ENCODE peak calls at places on chromosomes 5 and 9, in five cellular contexts. One of them, this sample, is unnamed.

GRCh38 chr5:79396265-79396664 is 117.7 kb downstream of the HOMER1 start:
- DNase-seq in CD4-positive, alpha-beta T cell: no peak
- DNase-seq in foreskin melanocyte: peak
- DNase-seq in SW480: no peak
- DNase-seq in AG09319: no peak
- DNase-seq in this sample: no peak

GRCh38 chr9:36040271-36040925 is 3.7 kb downstream of the RECK start:
- DNase-seq in CD4-positive, alpha-beta T cell: no peak
- DNase-seq in SW480: no peak
- DNase-seq in foreskin melanocyte: no peak
- DNase-seq in AG09319: no peak
- DNase-seq in this sample: no peak

GRCh38 chr5:150559088-150559487 is 51.2 kb downstream of the NDST1 start:
- DNase-seq in SW480: no peak
- DNase-seq in CD4-positive, alpha-beta T cell: no peak
- DNase-seq in foreskin melanocyte: no peak
- DNase-seq in AG09319: no peak
- DNase-seq in this sample: no peak

GRCh38 chr5:155098433-155098832 is 84.9 kb downstream of the KIF4B start:
- DNase-seq in foreskin melanocyte: no peak
- DNase-seq in AG09319: no peak
- DNase-seq in CD4-positive, alpha-beta T cell: no peak
- DNase-seq in SW480: no peak
- DNase-seq in this sample: no peak

GRCh38 chr5:138276402-138277054 is 2.1 kb upstream of the GFRA3 start:
- DNase-seq in foreskin melanocyte: no peak
- DNase-seq in AG09319: no peak
- DNase-seq in SW480: peak
- DNase-seq in CD4-positive, alpha-beta T cell: no peak
- DNase-seq in this sample: no peak

GRCh38 chr5:125560476-125561225 is 814.2 kb upstream of the ZNF608 start:
- DNase-seq in CD4-positive, alpha-beta T cell: no peak
- DNase-seq in AG09319: no peak
- DNase-seq in foreskin melanocyte: no peak
- DNase-seq in SW480: no peak
- DNase-seq in this sample: no peak

GRCh38 chr9:93255994-93256877 is 72.3 kb downstream of the WNK2 start:
- DNase-seq in AG09319: no peak
- DNase-seq in CD4-positive, alpha-beta T cell: no peak
- DNase-seq in SW480: no peak
- DNase-seq in foreskin melanocyte: no peak
- DNase-seq in this sample: no peak

GRCh38 chr9:116549061-116549664 is 137.9 kb upstream of the TRIM32 start:
- DNase-seq in foreskin melanocyte: no peak
- DNase-seq in SW480: peak
- DNase-seq in CD4-positive, alpha-beta T cell: no peak
- DNase-seq in AG09319: peak
- DNase-seq in this sample: peak

GRCh38 chr5:57094753-57095683 is 78.8 kb upstream of the GPBP1 start:
- DNase-seq in CD4-positive, alpha-beta T cell: no peak
- DNase-seq in foreskin melanocyte: no peak
- DNase-seq in SW480: peak
- DNase-seq in AG09319: no peak
- DNase-seq in this sample: no peak

GRCh38 chr9:63859475-63860215 is 1425.4 kb downstream of the FOXD4L5 start:
- DNase-seq in CD4-positive, alpha-beta T cell: peak
- DNase-seq in SW480: no peak
- DNase-seq in foreskin melanocyte: no peak
- DNase-seq in AG09319: no peak
- DNase-seq in this sample: no peak

GRCh38 chr9:91643474-91644102 is 220.0 kb upstream of the NFIL3 start:
- DNase-seq in AG09319: no peak
- DNase-seq in CD4-positive, alpha-beta T cell: no peak
- DNase-seq in SW480: no peak
- DNase-seq in foreskin melanocyte: no peak
- DNase-seq in this sample: no peak

GRCh38 chr5:80186634-80187033 is 69.2 kb downstream of the SERINC5 start:
- DNase-seq in foreskin melanocyte: no peak
- DNase-seq in AG09319: no peak
- DNase-seq in CD4-positive, alpha-beta T cell: no peak
- DNase-seq in SW480: no peak
- DNase-seq in this sample: no peak

GRCh38 chr9:122309861-122310260 is 45.2 kb downstream of the MRRF start:
- DNase-seq in CD4-positive, alpha-beta T cell: no peak
- DNase-seq in AG09319: no peak
- DNase-seq in foreskin melanocyte: no peak
- DNase-seq in SW480: no peak
- DNase-seq in this sample: no peak

GRCh38 chr5:160007610-160008009 is 1.3 kb upstream of the TTC1 start:
- DNase-seq in foreskin melanocyte: no peak
- DNase-seq in AG09319: no peak
- DNase-seq in SW480: no peak
- DNase-seq in CD4-positive, alpha-beta T cell: no peak
- DNase-seq in this sample: no peak

GRCh38 chr5:8184455-8185063 is 315.6 kb downstream of the MTRR start:
- DNase-seq in AG09319: peak
- DNase-seq in SW480: peak
- DNase-seq in CD4-positive, alpha-beta T cell: no peak
- DNase-seq in foreskin melanocyte: peak
- DNase-seq in this sample: peak

GRCh38 chr9:15243086-15243485 is 63.9 kb downstream of the TTC39B start:
- DNase-seq in CD4-positive, alpha-beta T cell: no peak
- DNase-seq in foreskin melanocyte: no peak
- DNase-seq in SW480: no peak
- DNase-seq in AG09319: no peak
- DNase-seq in this sample: no peak

GRCh38 chr9:127176631-127177030 is 54.2 kb upstream of the ANGPTL2 start:
- DNase-seq in AG09319: no peak
- DNase-seq in foreskin melanocyte: no peak
- DNase-seq in SW480: no peak
- DNase-seq in CD4-positive, alpha-beta T cell: no peak
- DNase-seq in this sample: no peak

GRCh38 chr9:14993061-14993800 is 83.0 kb upstream of the FREM1 start:
- DNase-seq in SW480: no peak
- DNase-seq in foreskin melanocyte: peak
- DNase-seq in CD4-positive, alpha-beta T cell: no peak
- DNase-seq in AG09319: peak
- DNase-seq in this sample: peak

GRCh38 chr9:90878562-90878961 is 76.9 kb downstream of the SYK start:
- DNase-seq in CD4-positive, alpha-beta T cell: no peak
- DNase-seq in SW480: no peak
- DNase-seq in foreskin melanocyte: no peak
- DNase-seq in AG09319: no peak
- DNase-seq in this sample: no peak

GRCh38 chr5:167294861-167295685 is 996.4 kb upstream of the WWC1 start:
- DNase-seq in foreskin melanocyte: peak
- DNase-seq in CD4-positive, alpha-beta T cell: no peak
- DNase-seq in AG09319: peak
- DNase-seq in SW480: peak
- DNase-seq in this sample: peak

GRCh38 chr5:122471031-122471751 is 159.2 kb downstream of the SNCAIP start:
- DNase-seq in AG09319: no peak
- DNase-seq in foreskin melanocyte: no peak
- DNase-seq in CD4-positive, alpha-beta T cell: no peak
- DNase-seq in SW480: no peak
- DNase-seq in this sample: no peak

GRCh38 chr9:99820330-99821186 is 1.1 kb upstream of the NR4A3 start:
- DNase-seq in SW480: peak
- DNase-seq in foreskin melanocyte: peak
- DNase-seq in AG09319: peak
- DNase-seq in CD4-positive, alpha-beta T cell: no peak
- DNase-seq in this sample: no peak

GRCh38 chr9:25891534-25891933 is 213.3 kb upstream of the TUSC1 start:
- DNase-seq in foreskin melanocyte: no peak
- DNase-seq in SW480: no peak
- DNase-seq in AG09319: no peak
- DNase-seq in CD4-positive, alpha-beta T cell: no peak
- DNase-seq in this sample: no peak

GRCh38 chr5:132383984-132384383 is 14.5 kb downstream of the SLC22A5 start:
- DNase-seq in CD4-positive, alpha-beta T cell: no peak
- DNase-seq in foreskin melanocyte: no peak
- DNase-seq in SW480: no peak
- DNase-seq in AG09319: no peak
- DNase-seq in this sample: no peak